ENCODE peak calls at places on chromosomes 11 and 22, in five cellular contexts. One of them, this sample, is unnamed.

GRCh38 chr11:65425971-65426838 is 3.6 kb downstream of the NEAT1 start:
- DNase-seq in stimulated activated naive B cell treated with anti-CD40 and anti-IgM and Interleukin-4, amounts not matched to agents 10 μg/mL and 1 μg/mL and 100 μg/mL, for 72 hours: no peak
- DNase-seq in psoas muscle: no peak
- DNase-seq in T-cell: no peak
- DNase-seq in left ventricle myocardium inferior: no peak
- DNase-seq in this sample: no peak

GRCh38 chr11:57616595-57616994 is 19.1 kb downstream of the SERPING1 start:
- DNase-seq in left ventricle myocardium inferior: no peak
- DNase-seq in stimulated activated naive B cell treated with anti-CD40 and anti-IgM and Interleukin-4, amounts not matched to agents 10 μg/mL and 1 μg/mL and 100 μg/mL, for 72 hours: no peak
- DNase-seq in T-cell: no peak
- DNase-seq in psoas muscle: no peak
- DNase-seq in this sample: no peak

GRCh38 chr22:45188779-45189178 is 25.1 kb downstream of the NUP50 start:
- DNase-seq in psoas muscle: no peak
- DNase-seq in left ventricle myocardium inferior: no peak
- DNase-seq in T-cell: no peak
- DNase-seq in stimulated activated naive B cell treated with anti-CD40 and anti-IgM and Interleukin-4, amounts not matched to agents 10 μg/mL and 1 μg/mL and 100 μg/mL, for 72 hours: no peak
- DNase-seq in this sample: no peak

GRCh38 chr11:47617417-47617809 is 23.2 kb upstream of the C1QTNF4 start:
- DNase-seq in T-cell: no peak
- DNase-seq in left ventricle myocardium inferior: no peak
- DNase-seq in psoas muscle: no peak
- DNase-seq in stimulated activated naive B cell treated with anti-CD40 and anti-IgM and Interleukin-4, amounts not matched to agents 10 μg/mL and 1 μg/mL and 100 μg/mL, for 72 hours: no peak
- DNase-seq in this sample: no peak

GRCh38 chr22:21621891-21622623 is 7.8 kb downstream of the YDJC start:
- DNase-seq in psoas muscle: no peak
- DNase-seq in T-cell: no peak
- DNase-seq in stimulated activated naive B cell treated with anti-CD40 and anti-IgM and Interleukin-4, amounts not matched to agents 10 μg/mL and 1 μg/mL and 100 μg/mL, for 72 hours: no peak
- DNase-seq in left ventricle myocardium inferior: no peak
- DNase-seq in this sample: peak

GRCh38 chr22:38446018-38446601 is 8.9 kb downstream of the KCNJ4 start:
- DNase-seq in left ventricle myocardium inferior: no peak
- DNase-seq in psoas muscle: no peak
- DNase-seq in T-cell: no peak
- DNase-seq in stimulated activated naive B cell treated with anti-CD40 and anti-IgM and Interleukin-4, amounts not matched to agents 10 μg/mL and 1 μg/mL and 100 μg/mL, for 72 hours: no peak
- DNase-seq in this sample: no peak

GRCh38 chr22:42933783-42934144 is 76.7 kb upstream of the ARFGAP3 start:
- DNase-seq in T-cell: no peak
- DNase-seq in left ventricle myocardium inferior: no peak
- DNase-seq in psoas muscle: no peak
- DNase-seq in stimulated activated naive B cell treated with anti-CD40 and anti-IgM and Interleukin-4, amounts not matched to agents 10 μg/mL and 1 μg/mL and 100 μg/mL, for 72 hours: no peak
- DNase-seq in this sample: no peak

GRCh38 chr11:114059278-114059983 is at the start of gene ZBTB16:
- DNase-seq in T-cell: peak
- DNase-seq in stimulated activated naive B cell treated with anti-CD40 and anti-IgM and Interleukin-4, amounts not matched to agents 10 μg/mL and 1 μg/mL and 100 μg/mL, for 72 hours: peak
- DNase-seq in psoas muscle: peak
- DNase-seq in left ventricle myocardium inferior: peak
- DNase-seq in this sample: peak

GRCh38 chr22:50576806-50577696 is 1.2 kb downstream of the CPT1B start:
- DNase-seq in left ventricle myocardium inferior: no peak
- DNase-seq in psoas muscle: no peak
- DNase-seq in stimulated activated naive B cell treated with anti-CD40 and anti-IgM and Interleukin-4, amounts not matched to agents 10 μg/mL and 1 μg/mL and 100 μg/mL, for 72 hours: no peak
- DNase-seq in T-cell: no peak
- DNase-seq in this sample: no peak

GRCh38 chr11:17257200-17257599 is 19.3 kb upstream of the NUCB2 start:
- DNase-seq in stimulated activated naive B cell treated with anti-CD40 and anti-IgM and Interleukin-4, amounts not matched to agents 10 μg/mL and 1 μg/mL and 100 μg/mL, for 72 hours: no peak
- DNase-seq in psoas muscle: no peak
- DNase-seq in left ventricle myocardium inferior: no peak
- DNase-seq in T-cell: no peak
- DNase-seq in this sample: no peak

GRCh38 chr11:33515347-33515746 is 185.3 kb downstream of the C11orf91 start:
- DNase-seq in T-cell: no peak
- DNase-seq in psoas muscle: peak
- DNase-seq in stimulated activated naive B cell treated with anti-CD40 and anti-IgM and Interleukin-4, amounts not matched to agents 10 μg/mL and 1 μg/mL and 100 μg/mL, for 72 hours: no peak
- DNase-seq in left ventricle myocardium inferior: no peak
- DNase-seq in this sample: no peak

GRCh38 chr11:70431611-70432010 is 33.3 kb downstream of the CTTN start:
- DNase-seq in left ventricle myocardium inferior: no peak
- DNase-seq in T-cell: no peak
- DNase-seq in stimulated activated naive B cell treated with anti-CD40 and anti-IgM and Interleukin-4, amounts not matched to agents 10 μg/mL and 1 μg/mL and 100 μg/mL, for 72 hours: no peak
- DNase-seq in psoas muscle: no peak
- DNase-seq in this sample: no peak

GRCh38 chr11:3046641-3047040 is 10.6 kb downstream of the CARS1 start:
- DNase-seq in stimulated activated naive B cell treated with anti-CD40 and anti-IgM and Interleukin-4, amounts not matched to agents 10 μg/mL and 1 μg/mL and 100 μg/mL, for 72 hours: no peak
- DNase-seq in psoas muscle: no peak
- DNase-seq in left ventricle myocardium inferior: no peak
- DNase-seq in T-cell: no peak
- DNase-seq in this sample: no peak

GRCh38 chr22:21642584-21643448 is 714 bp downstream of the SDF2L1 start:
- DNase-seq in left ventricle myocardium inferior: no peak
- DNase-seq in stimulated activated naive B cell treated with anti-CD40 and anti-IgM and Interleukin-4, amounts not matched to agents 10 μg/mL and 1 μg/mL and 100 μg/mL, for 72 hours: peak
- DNase-seq in psoas muscle: peak
- DNase-seq in T-cell: peak
- DNase-seq in this sample: peak

GRCh38 chr11:58334708-58335107 is 24.2 kb downstream of the OR5B17 start:
- DNase-seq in psoas muscle: no peak
- DNase-seq in stimulated activated naive B cell treated with anti-CD40 and anti-IgM and Interleukin-4, amounts not matched to agents 10 μg/mL and 1 μg/mL and 100 μg/mL, for 72 hours: no peak
- DNase-seq in T-cell: no peak
- DNase-seq in left ventricle myocardium inferior: no peak
- DNase-seq in this sample: no peak

GRCh38 chr11:65709661-65710060 is 2.4 kb upstream of the KAT5 start:
- DNase-seq in stimulated activated naive B cell treated with anti-CD40 and anti-IgM and Interleukin-4, amounts not matched to agents 10 μg/mL and 1 μg/mL and 100 μg/mL, for 72 hours: no peak
- DNase-seq in left ventricle myocardium inferior: no peak
- DNase-seq in T-cell: no peak
- DNase-seq in psoas muscle: no peak
- DNase-seq in this sample: no peak

GRCh38 chr11:75315439-75315805 is 36.0 kb downstream of the ARRB1 start:
- DNase-seq in stimulated activated naive B cell treated with anti-CD40 and anti-IgM and Interleukin-4, amounts not matched to agents 10 μg/mL and 1 μg/mL and 100 μg/mL, for 72 hours: no peak
- DNase-seq in psoas muscle: no peak
- DNase-seq in T-cell: no peak
- DNase-seq in left ventricle myocardium inferior: no peak
- DNase-seq in this sample: no peak

GRCh38 chr22:32546480-32546879 is 71.9 kb downstream of the FBXO7 start:
- DNase-seq in psoas muscle: no peak
- DNase-seq in left ventricle myocardium inferior: no peak
- DNase-seq in T-cell: no peak
- DNase-seq in stimulated activated naive B cell treated with anti-CD40 and anti-IgM and Interleukin-4, amounts not matched to agents 10 μg/mL and 1 μg/mL and 100 μg/mL, for 72 hours: no peak
- DNase-seq in this sample: no peak

GRCh38 chr11:84503503-84503902 is 1123.6 kb downstream of the DLG2 start:
- DNase-seq in stimulated activated naive B cell treated with anti-CD40 and anti-IgM and Interleukin-4, amounts not matched to agents 10 μg/mL and 1 μg/mL and 100 μg/mL, for 72 hours: no peak
- DNase-seq in left ventricle myocardium inferior: no peak
- DNase-seq in T-cell: no peak
- DNase-seq in psoas muscle: no peak
- DNase-seq in this sample: no peak

GRCh38 chr11:34915136-34916013 is 804 bp downstream of the APIP start:
- DNase-seq in T-cell: no peak
- DNase-seq in psoas muscle: no peak
- DNase-seq in left ventricle myocardium inferior: no peak
- DNase-seq in stimulated activated naive B cell treated with anti-CD40 and anti-IgM and Interleukin-4, amounts not matched to agents 10 μg/mL and 1 μg/mL and 100 μg/mL, for 72 hours: no peak
- DNase-seq in this sample: no peak

GRCh38 chr11:13962562-13963168 is at the start of gene SPON1:
- DNase-seq in left ventricle myocardium inferior: peak
- DNase-seq in stimulated activated naive B cell treated with anti-CD40 and anti-IgM and Interleukin-4, amounts not matched to agents 10 μg/mL and 1 μg/mL and 100 μg/mL, for 72 hours: peak
- DNase-seq in psoas muscle: peak
- DNase-seq in T-cell: peak
- DNase-seq in this sample: peak

GRCh38 chr11:64292458-64293254 is 1.6 kb downstream of the KCNK4 start:
- DNase-seq in stimulated activated naive B cell treated with anti-CD40 and anti-IgM and Interleukin-4, amounts not matched to agents 10 μg/mL and 1 μg/mL and 100 μg/mL, for 72 hours: no peak
- DNase-seq in T-cell: no peak
- DNase-seq in psoas muscle: no peak
- DNase-seq in left ventricle myocardium inferior: no peak
- DNase-seq in this sample: no peak

GRCh38 chr22:42964994-42965699 is 49.8 kb downstream of the PACSIN2 start:
- DNase-seq in T-cell: no peak
- DNase-seq in stimulated activated naive B cell treated with anti-CD40 and anti-IgM and Interleukin-4, amounts not matched to agents 10 μg/mL and 1 μg/mL and 100 μg/mL, for 72 hours: peak
- DNase-seq in psoas muscle: no peak
- DNase-seq in left ventricle myocardium inferior: no peak
- DNase-seq in this sample: no peak

GRCh38 chr22:44325718-44326548 is 13.2 kb upstream of the SHISAL1 start:
- DNase-seq in stimulated activated naive B cell treated with anti-CD40 and anti-IgM and Interleukin-4, amounts not matched to agents 10 μg/mL and 1 μg/mL and 100 μg/mL, for 72 hours: no peak
- DNase-seq in T-cell: no peak
- DNase-seq in left ventricle myocardium inferior: no peak
- DNase-seq in psoas muscle: no peak
- DNase-seq in this sample: no peak

GRCh38 chr22:32752868-32753520 is 48.5 kb upstream of the TIMP3 start:
- DNase-seq in T-cell: no peak
- DNase-seq in left ventricle myocardium inferior: peak
- DNase-seq in stimulated activated naive B cell treated with anti-CD40 and anti-IgM and Interleukin-4, amounts not matched to agents 10 μg/mL and 1 μg/mL and 100 μg/mL, for 72 hours: peak
- DNase-seq in psoas muscle: peak
- DNase-seq in this sample: no peak